ENCODE peak calls at places on chromosomes 2 and 18, in five cellular contexts. V, W, L, F and U are unnamed samples.

GRCh38 chr2:191539068-191539467 is 138.9 kb upstream of the NABP1 start:
- DNase-seq in L (peak), V (no peak), F (peak), W (peak), U (peak)

GRCh38 chr2:216014986-216015385 is 1.6 kb upstream of the MREG start:
- DNase-seq in V (no peak), F (no peak), W (no peak), L (no peak), U (no peak)

GRCh38 chr2:159168707-159169106 is 117.8 kb downstream of the WDSUB1 start:
- DNase-seq in L (peak), V (no peak), F (peak), W (peak), U (no peak)

GRCh38 chr2:26326514-26326913 is 19.4 kb upstream of the SELENOI start:
- DNase-seq in V (no peak), L (no peak), F (peak), W (no peak), U (no peak)

GRCh38 chr2:66845307-66845706 is 410.4 kb downstream of the MEIS1 start:
- DNase-seq in F (peak), L (peak), W (no peak), V (no peak), U (no peak)

GRCh38 chr2:24454258-24454657 is 36.8 kb upstream of the NCOA1 start:
- DNase-seq in F (peak), V (no peak), W (no peak), L (peak), U (no peak)

GRCh38 chr2:88199912-88200682 is 30.0 kb downstream of the THNSL2 start:
- DNase-seq in V (no peak), W (no peak), F (peak), L (peak), U (no peak)

GRCh38 chr2:157838442-157839161 is 37.5 kb downstream of the ACVR1 start:
- DNase-seq in F (peak), L (peak), W (peak), V (peak), U (peak)

GRCh38 chr18:37598966-37599896 is 33.6 kb upstream of the CELF4 start:
- DNase-seq in W (no peak), F (no peak), L (no peak), V (no peak), U (no peak)

GRCh38 chr2:155372969-155373368 is 674.5 kb downstream of the KCNJ3 start:
- DNase-seq in V (no peak), L (peak), F (peak), W (peak), U (no peak)

GRCh38 chr2:155382781-155383180 is 684.3 kb downstream of the KCNJ3 start:
- DNase-seq in F (no peak), V (no peak), L (no peak), W (no peak), U (no peak)

GRCh38 chr2:155381446-155381845 is 683.0 kb downstream of the KCNJ3 start:
- DNase-seq in V (no peak), F (no peak), L (no peak), W (peak), U (no peak)

GRCh38 chr2:155377931-155378444 is 679.5 kb downstream of the KCNJ3 start:
- DNase-seq in W (peak), L (peak), F (peak), V (peak), U (no peak)

DNA sequence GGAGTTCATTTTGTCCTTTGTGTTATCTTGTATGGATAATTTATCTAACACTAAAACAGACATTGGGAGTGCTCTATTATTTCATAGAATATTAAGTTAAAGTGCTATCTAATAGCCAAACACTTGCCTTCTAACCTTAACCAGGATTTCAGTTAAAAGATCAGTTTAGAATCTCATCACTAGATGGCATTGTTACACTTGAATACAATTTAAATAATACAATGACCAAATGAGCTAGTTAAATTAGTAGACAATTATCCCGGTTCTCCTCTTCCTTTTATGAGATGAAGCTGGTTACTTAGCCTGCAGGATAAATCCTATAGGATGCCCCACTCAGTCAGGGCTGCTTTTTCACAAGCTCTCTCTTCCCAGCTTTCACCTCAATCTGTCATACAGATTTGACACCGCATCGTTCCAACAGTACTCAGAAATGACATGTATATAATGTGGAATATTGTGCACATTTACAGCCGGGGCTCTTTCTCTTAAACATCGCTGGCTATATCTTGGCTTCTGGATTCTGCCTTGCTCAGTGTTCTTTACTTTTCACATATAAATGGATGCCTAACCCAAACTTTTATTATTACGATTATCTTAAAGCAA is 678.8 kb downstream of the KCNJ3 start:
- DNase-seq in V (no peak), W (peak), F (peak), L (peak), U (peak)
- H3K27ac ChIP-seq in V (no peak), W (peak), F (no peak), L (no peak), U (no peak)

DNA sequence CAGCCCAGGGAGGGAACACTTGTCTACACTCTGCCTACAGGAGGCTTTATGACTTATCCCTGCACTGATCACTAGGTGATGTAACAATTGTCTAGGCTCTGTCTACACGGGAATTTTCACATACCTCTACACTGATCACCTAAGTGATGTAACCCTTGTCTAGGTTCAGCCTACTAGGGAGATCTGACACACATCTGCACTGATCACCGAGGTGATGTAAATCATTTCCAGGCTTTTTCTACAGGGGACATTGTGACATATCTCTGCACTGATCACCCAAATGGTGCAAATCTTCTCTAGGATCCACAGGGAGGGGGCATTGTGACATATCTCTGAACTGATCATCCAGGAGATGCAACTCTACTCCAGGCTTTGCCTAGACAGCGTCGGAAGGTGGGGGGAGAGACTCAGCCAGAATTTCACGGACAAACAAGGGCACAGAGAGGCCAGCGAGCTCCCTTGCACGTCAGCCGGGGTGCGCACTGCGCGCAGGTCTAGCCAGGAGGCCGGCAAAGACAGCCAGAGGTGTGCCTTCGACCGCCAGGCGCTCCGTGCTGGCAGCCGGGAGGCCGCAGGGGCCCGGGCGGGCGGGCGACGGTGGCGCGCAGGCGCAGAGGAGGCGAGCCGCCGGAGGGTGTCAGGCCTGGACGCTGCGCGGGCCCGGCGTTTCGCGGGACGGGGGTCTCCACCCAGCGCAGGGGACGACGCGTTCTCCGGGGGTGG is 46.9 kb upstream of the USP14 start:
- DNase-seq in W (peak), F (peak), L (peak), V (peak), U (peak)
- H3K27ac ChIP-seq in W (no peak), F (no peak), L (no peak), V (no peak), U (peak)

GRCh38 chr2:67970542-67970941 is 92.3 kb downstream of the C1D start:
- DNase-seq in W (no peak), F (no peak), L (no peak), V (no peak), U (no peak)

GRCh38 chr2:67977464-67977863 is 85.3 kb downstream of the C1D start:
- DNase-seq in L (no peak), V (no peak), F (no peak), W (no peak), U (no peak)

GRCh38 chr2:67970071-67970470 is 92.7 kb downstream of the C1D start:
- DNase-seq in L (no peak), V (no peak), F (no peak), W (no peak), U (no peak)

GRCh38 chr2:67974564-67975430 is 88.0 kb downstream of the C1D start:
- DNase-seq in L (peak), V (no peak), F (peak), W (peak), U (no peak)
- H3K27ac ChIP-seq in L (no peak), V (no peak), F (no peak), W (no peak), U (peak)

GRCh38 chr18:35477497-35477896 is 20.3 kb downstream of the INO80C start:
- DNase-seq in F (no peak), L (no peak), V (no peak), W (no peak), U (no peak)

GRCh38 chr18:35481960-35482366 is 15.8 kb downstream of the INO80C start:
- DNase-seq in L (no peak), W (no peak), V (no peak), F (no peak), U (no peak)

GRCh38 chr18:35477974-35478373 is 19.8 kb downstream of the INO80C start:
- DNase-seq in W (no peak), V (no peak), F (no peak), L (no peak), U (no peak)

GRCh38 chr18:35479911-35480586 is 17.7 kb downstream of the INO80C start:
- DNase-seq in F (no peak), L (no peak), V (no peak), W (no peak), U (no peak)

GRCh38 chr18:35478520-35479435 is 19.0 kb downstream of the INO80C start:
- DNase-seq in L (peak), W (peak), V (peak), F (peak), U (peak)
- H3K27ac ChIP-seq in L (no peak), W (peak), V (peak), F (peak), U (peak)

GRCh38 chr2:217907266-217907665 is 95.5 kb downstream of the TNS1 start:
- DNase-seq in F (no peak), V (no peak), W (no peak), L (no peak), U (no peak)

GRCh38 chr2:217904614-217904965 is 98.2 kb downstream of the TNS1 start:
- DNase-seq in V (no peak), L (no peak), W (no peak), F (no peak), U (no peak)

GRCh38 chr2:217905395-217905794 is 97.4 kb downstream of the TNS1 start:
- DNase-seq in F (no peak), V (no peak), L (no peak), W (no peak), U (no peak)

GRCh38 chr2:217906787-217907186 is 96.0 kb downstream of the TNS1 start:
- DNase-seq in V (no peak), F (peak), W (no peak), L (no peak), U (no peak)

DNA sequence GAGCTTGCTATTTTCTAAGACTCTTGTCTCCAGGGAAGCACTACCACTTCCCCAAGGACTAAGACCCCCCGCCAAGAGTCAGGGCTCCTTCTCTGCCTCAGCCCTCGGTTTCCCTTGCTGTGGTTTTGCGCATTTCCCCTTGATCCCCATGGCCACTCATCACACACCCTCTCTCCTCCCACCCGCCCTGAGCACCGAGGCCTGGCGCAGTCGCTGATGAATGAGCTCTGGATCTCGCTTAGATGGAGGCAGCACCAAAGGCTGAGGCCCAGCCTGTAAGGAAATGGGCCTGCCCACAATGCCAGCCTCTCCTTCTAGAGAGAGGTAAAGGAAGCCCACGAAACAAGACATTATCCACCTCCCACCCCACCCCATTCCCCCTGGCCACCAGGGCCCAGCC is 96.9 kb downstream of the TNS1 start:
- DNase-seq in V (no peak), L (no peak), F (no peak), W (no peak), U (no peak)
- H3K27ac ChIP-seq in V (no peak), L (no peak), F (peak), W (no peak), U (no peak)

DNA sequence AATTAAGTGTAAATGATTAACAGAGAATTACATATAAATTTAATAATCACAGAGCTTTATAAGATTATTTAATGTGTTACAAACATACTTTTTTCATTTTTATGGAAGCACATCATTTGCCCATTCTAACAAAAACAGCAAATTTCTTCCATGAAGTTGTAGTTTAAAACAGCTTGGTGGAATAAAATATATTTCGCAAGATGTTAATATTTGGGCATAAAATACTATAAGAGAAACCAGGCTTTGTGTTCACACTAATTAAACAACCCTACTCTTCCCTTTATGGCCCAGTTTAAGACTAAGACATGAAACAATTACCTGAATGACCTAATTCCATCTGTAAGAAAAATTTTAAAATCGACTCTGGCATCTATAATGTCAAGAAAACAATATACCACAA is 69.4 kb downstream of the LNPK start:
- DNase-seq in W (no peak), L (no peak), V (no peak), F (no peak), U (no peak)
- H3K27ac ChIP-seq in W (no peak), L (no peak), V (no peak), F (peak), U (no peak)

GRCh38 chr18:75247601-75248421 is 37.2 kb downstream of the TSHZ1 start:
- DNase-seq in F (peak), L (peak), V (peak), W (peak), U (peak)

GRCh38 chr18:75249672-75250470 is 39.3 kb downstream of the TSHZ1 start:
- DNase-seq in F (no peak), L (no peak), V (no peak), W (no peak), U (no peak)

GRCh38 chr18:75250471-75250821 is 39.8 kb downstream of the TSHZ1 start:
- DNase-seq in F (no peak), L (no peak), V (no peak), W (no peak), U (no peak)

GRCh38 chr18:75248426-75249191 is 38.0 kb downstream of the TSHZ1 start:
- DNase-seq in V (no peak), F (peak), L (no peak), W (no peak), U (no peak)

GRCh38 chr18:75249192-75249551 is 38.6 kb downstream of the TSHZ1 start:
- DNase-seq in W (no peak), V (no peak), L (no peak), F (no peak), U (no peak)
- H3K27ac ChIP-seq in W (no peak), V (no peak), L (no peak), F (no peak), U (peak)

GRCh38 chr2:101987832-101988231 is 3.9 kb upstream of the IL1R2 start:
- DNase-seq in L (no peak), V (no peak), W (no peak), F (peak), U (no peak)
- H3K27ac ChIP-seq in L (no peak), V (peak), W (no peak), F (no peak), U (no peak)

GRCh38 chr2:240435457-240435954 is at the start of gene GPC1:
- DNase-seq in W (peak), V (no peak), F (peak), L (peak), U (peak)
- H3K27ac ChIP-seq in W (no peak), V (peak), F (peak), L (peak), U (peak)